ENCODE peak calls at places on chromosomes 3 and 15, in four cellular contexts. H is nephron progenitor cell, L is kidney epithelial cell, A is RPMI7951. C is an unnamed sample.

GRCh38 chr3:88203537-88204143 is 53.9 kb downstream of the C3orf38 start:
- DNase-seq in H (peak), L (peak), A (peak), C (peak)

GRCh38 chr3:19937459-19938362 is 3.7 kb upstream of the EFHB start:
- DNase-seq in H (no peak), L (no peak), A (peak), C (no peak)

GRCh38 chr3:5299146-5299545 is 111.6 kb downstream of the EDEM1 start:
- DNase-seq in H (no peak), L (no peak), A (no peak), C (no peak)

GRCh38 chr3:193851941-193852674 is 259.1 kb downstream of the OPA1 start:
- DNase-seq in H (peak), L (no peak), A (peak), C (no peak)

GRCh38 chr15:59917504-59918157 is 86.5 kb upstream of the FOXB1 start:
- DNase-seq in H (peak), L (no peak), A (peak), C (no peak)

GRCh38 chr3:72724070-72724469 is 124.2 kb downstream of the SHQ1 start:
- DNase-seq in H (no peak), L (no peak), A (no peak), C (no peak)

GRCh38 chr3:138915503-138916498 is 31.1 kb downstream of the FOXL2 start:
- DNase-seq in H (peak), L (peak), A (peak), C (no peak)

GRCh38 chr3:99877180-99877579 is 59.5 kb downstream of the CMSS1 start:
- DNase-seq in H (no peak), L (no peak), A (no peak), C (no peak)

GRCh38 chr3:95297586-95297985 is 1234.7 kb downstream of the NSUN3 start:
- DNase-seq in H (no peak), L (peak), A (no peak), C (no peak)

GRCh38 chr15:48355377-48355776 is 24.1 kb downstream of the DUT start:
- DNase-seq in H (no peak), L (no peak), A (no peak), C (no peak)

GRCh38 chr3:149374391-149374790 is 3.1 kb downstream of the TM4SF1 start:
- DNase-seq in H (no peak), L (no peak), A (no peak), C (no peak)

GRCh38 chr3:190371152-190371551 is 16.8 kb upstream of the CLDN16 start:
- DNase-seq in H (no peak), L (no peak), A (no peak), C (no peak)

GRCh38 chr3:193310914-193311723 is 67.4 kb downstream of the ATP13A5 start:
- DNase-seq in H (peak), L (no peak), A (no peak), C (no peak)

GRCh38 chr3:167886690-167887089 is 151.2 kb downstream of the SERPINI1 start:
- DNase-seq in H (no peak), L (no peak), A (no peak), C (no peak)

GRCh38 chr15:98442379-98442833 is 205.9 kb upstream of the IGF1R start:
- DNase-seq in H (peak), L (peak), A (peak), C (peak)

GRCh38 chr3:105970283-105970682 is 101.5 kb upstream of the CBLB start:
- DNase-seq in H (no peak), L (no peak), A (peak), C (peak)

GRCh38 chr15:45242289-45242688 is 9.7 kb upstream of the SLC28A2 start:
- DNase-seq in H (peak), L (no peak), A (peak), C (no peak)

GRCh38 chr3:152073267-152073666 is 195.5 kb upstream of the MBNL1 start:
- DNase-seq in H (no peak), L (no peak), A (no peak), C (no peak)

GRCh38 chr15:89058376-89058775 is 29.9 kb upstream of the ABHD2 start:
- DNase-seq in H (no peak), L (no peak), A (no peak), C (no peak)

GRCh38 chr3:88059380-88060160 is 515 bp downstream of the ZNF654 start:
- DNase-seq in H (peak), L (no peak), A (no peak), C (no peak)

GRCh38 chr3:195224980-195225580 is 45.9 kb downstream of the XXYLT1 start:
- DNase-seq in H (no peak), L (no peak), A (no peak), C (no peak)

GRCh38 chr3:185175370-185175987 is 22.6 kb upstream of the C3orf70 start:
- DNase-seq in H (peak), L (no peak), A (peak), C (no peak)

GRCh38 chr3:53375019-53375418 is 27.7 kb upstream of the DCP1A start:
- DNase-seq in H (peak), L (no peak), A (peak), C (no peak)

GRCh38 chr3:165729756-165730155 is 107.5 kb downstream of the BCHE start:
- DNase-seq in H (no peak), L (no peak), A (no peak), C (no peak)

C was measured in BJ.